ENCODE peak calls at places on chromosome 2, in six cellular contexts. Z is mammary epithelial cell; M is body of pancreas; J is keratinocyte; K is CD4-positive, alpha-beta T cell; F is WTC11. V is an unnamed sample.

GRCh38 chr2:85924522-85924921 is 35.7 kb upstream of the ST3GAL5 start:
- DNase-seq in M (no peak), K (no peak), J (no peak), F (no peak), Z (peak), V (no peak)

GRCh38 chr2:29293830-29294438 is 178.7 kb downstream of the CLIP4 start:
- DNase-seq in K (no peak), Z (peak), M (peak), J (no peak), F (peak), V (no peak)

GRCh38 chr2:159292157-159292556 is 5.7 kb upstream of the WDSUB1 start:
- DNase-seq in K (no peak), J (no peak), F (no peak), Z (no peak), M (no peak), V (no peak)

GRCh38 chr2:211397764-211398163 is 841.4 kb downstream of the CPS1 start:
- DNase-seq in M (no peak), F (no peak), J (no peak), Z (no peak), K (no peak), V (no peak)

GRCh38 chr2:201580486-201580885 is 62.8 kb downstream of the TMEM237 start:
- DNase-seq in Z (no peak), F (no peak), M (no peak), J (no peak), K (no peak), V (no peak)

GRCh38 chr2:108257757-108258331 is 18.1 kb downstream of the SULT1C3 start:
- DNase-seq in M (no peak), Z (peak), K (no peak), J (no peak), F (no peak), V (no peak)

GRCh38 chr2:237191693-237192076 is 106.0 kb downstream of the COPS8 start:
- DNase-seq in F (no peak), J (no peak), Z (no peak), M (no peak), K (no peak), V (no peak)

GRCh38 chr2:200625958-200626363 is 40.1 kb downstream of the AOX1 start:
- DNase-seq in F (no peak), J (no peak), M (no peak), K (no peak), Z (no peak), V (no peak)

GRCh38 chr2:55879976-55880375 is 43.6 kb downstream of the EFEMP1 start:
- DNase-seq in Z (no peak), K (no peak), F (no peak), M (no peak), J (no peak), V (no peak)

GRCh38 chr2:127552846-127553245 is 17.4 kb downstream of the MYO7B start:
- DNase-seq in Z (no peak), M (no peak), K (no peak), F (no peak), J (no peak), V (no peak)

GRCh38 chr2:157934684-157935377 is 58.7 kb upstream of the ACVR1 start:
- DNase-seq in M (no peak), F (no peak), K (no peak), J (no peak), Z (no peak), V (no peak)

GRCh38 chr2:71846669-71847291 is 300.9 kb downstream of the CYP26B1 start:
- DNase-seq in Z (peak), J (no peak), M (no peak), F (no peak), K (no peak), V (no peak)

GRCh38 chr2:10547011-10547410 is 98.9 kb upstream of the ODC1 start:
- DNase-seq in M (no peak), K (no peak), F (no peak), Z (peak), J (peak), V (no peak)

GRCh38 chr2:152715854-152716428 is 1.3 kb downstream of the PRPF40A start:
- DNase-seq in K (no peak), J (no peak), F (peak), Z (peak), M (no peak), V (no peak)

GRCh38 chr2:20138696-20139095 is 86.2 kb downstream of the SDC1 start:
- DNase-seq in J (no peak), F (no peak), K (no peak), Z (no peak), M (no peak), V (no peak)

GRCh38 chr2:96977631-96978195 is 8.7 kb downstream of the FAM178B start:
- DNase-seq in K (no peak), J (peak), M (no peak), Z (peak), F (no peak), V (no peak)

GRCh38 chr2:41719756-41720155 is 328.1 kb upstream of the PKDCC start:
- DNase-seq in Z (no peak), K (no peak), F (no peak), J (no peak), M (no peak), V (no peak)

GRCh38 chr2:72350852-72351251 is 203.2 kb upstream of the CYP26B1 start:
- DNase-seq in K (no peak), J (peak), M (no peak), Z (peak), F (no peak), V (no peak)

GRCh38 chr2:95258271-95258670 is 16.0 kb upstream of the PROM2 start:
- DNase-seq in M (no peak), J (no peak), F (no peak), Z (no peak), K (no peak), V (no peak)

GRCh38 chr2:117470311-117471095 is 344.0 kb upstream of the DDX18 start:
- DNase-seq in Z (no peak), J (no peak), K (no peak), M (peak), F (peak), V (no peak)
- TF ChIP-seq CTCF in Z (no peak), J (peak), K (no peak), M (peak), F (peak), V (peak)

GRCh38 chr2:80496770-80497169 is 192.2 kb upstream of the LRRTM1 start:
- DNase-seq in Z (peak), M (no peak), F (no peak), K (no peak), J (peak), V (no peak)

GRCh38 chr2:80501874-80502624 is 197.5 kb upstream of the LRRTM1 start:
- DNase-seq in M (no peak), F (no peak), K (no peak), Z (no peak), J (no peak), V (no peak)

GRCh38 chr2:80499095-80499494 is 194.5 kb upstream of the LRRTM1 start:
- DNase-seq in K (no peak), M (no peak), J (no peak), Z (peak), F (peak), V (no peak)
- TF ChIP-seq CTCF in K (no peak), M (peak), J (peak), Z (peak), F (no peak), V (peak)

GRCh38 chr2:165793779-165794519 is at the start of gene GALNT3:
- DNase-seq in F (peak), M (peak), K (peak), Z (peak), J (no peak), V (peak)
- TF ChIP-seq CTCF in F (no peak), M (no peak), K (no peak), Z (no peak), J (peak), V (no peak)

GRCh38 chr2:46988733-46989481 is 73.3 kb upstream of the MCFD2 start:
- DNase-seq in J (no peak), Z (no peak), F (peak), M (no peak), K (no peak), V (no peak)
- TF ChIP-seq CTCF in J (peak), Z (no peak), F (no peak), M (peak), K (no peak), V (peak)

DNA sequence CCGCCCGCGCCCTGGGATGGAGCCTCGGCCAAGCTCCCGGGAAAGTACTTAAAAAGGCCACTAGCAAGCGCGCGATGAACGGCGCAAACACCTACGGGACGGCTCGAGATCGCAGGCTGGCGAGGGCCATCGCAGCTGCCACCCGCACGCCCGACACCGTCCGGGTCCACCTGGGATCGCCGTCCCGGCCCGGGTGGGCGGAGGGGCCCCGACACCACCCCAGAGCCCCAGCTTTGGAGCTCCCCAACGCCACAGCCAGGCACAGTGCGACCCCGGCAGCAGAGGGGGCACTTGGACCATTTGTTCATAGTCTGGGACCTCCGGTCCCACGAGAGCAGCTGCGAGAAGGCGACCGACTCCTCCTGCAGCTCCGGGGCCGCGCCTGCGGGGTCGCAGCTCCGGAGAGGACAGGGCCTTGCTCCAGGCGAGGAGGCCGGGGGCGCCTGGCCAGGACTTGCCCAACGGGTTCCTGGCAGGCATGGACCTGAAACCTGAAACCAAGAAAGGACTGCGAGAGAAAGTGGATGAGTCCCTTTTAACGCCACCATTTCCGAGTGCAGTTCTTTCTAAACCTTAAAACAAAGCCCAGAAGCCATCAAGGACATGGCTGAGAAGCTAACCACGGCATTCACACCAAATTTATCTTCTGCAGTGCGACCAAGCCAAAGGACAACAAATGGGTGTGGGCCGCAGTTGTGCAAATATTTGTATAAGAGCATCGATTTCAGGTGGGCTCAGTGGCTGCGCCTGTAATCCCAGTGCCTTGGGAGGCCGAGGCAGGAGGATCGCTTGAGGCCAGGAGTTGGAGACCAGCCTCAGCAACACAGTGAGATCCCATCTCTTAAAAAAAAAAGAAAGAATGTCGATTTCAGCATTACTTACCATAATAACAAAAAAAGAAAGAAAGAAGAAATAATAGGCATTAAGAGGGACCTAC is 54.0 kb upstream of the IMP4 start:
- DNase-seq in K (no peak), Z (no peak), J (no peak), F (peak), M (no peak), V (no peak)
- TF ChIP-seq CTCF in K (no peak), Z (no peak), J (peak), F (no peak), M (no peak), V (no peak)